ENCODE peak calls at places on chromosomes 12 and 14, in eight cellular contexts. D is T-helper 9 cell, N is body of pancreas, T is PC-3, A is cardiac muscle cell, G is KBM-7, P is HEK293T, Y is GM13976. C is an unnamed sample.

GRCh38 chr12:122875590-122876220 is 20.2 kb downstream of the VPS37B start:
- DNase-seq in G (no peak), Y (peak; percentile 67), A (no peak), N (no peak), P (no peak), T (no peak), D (no peak), C (no peak)

GRCh38 chr12:79934309-79935020 is 432 bp downstream of the PPP1R12A start:
- DNase-seq in T (no peak), N (no peak), D (peak; percentile 39), P (peak; percentile 28), A (no peak), G (peak; percentile 62), Y (peak; percentile 35), C (peak; percentile 86)

GRCh38 chr12:89225808-89226368 is 126.4 kb downstream of the DUSP6 start:
- DNase-seq in P (no peak), D (no peak), T (peak; percentile 99), A (peak; percentile 88), G (no peak), N (peak; percentile 61), Y (no peak), C (no peak)

GRCh38 chr12:107511292-107511691 is 174.3 kb upstream of the PWP1 start:
- DNase-seq in A (peak; percentile 20), P (no peak), G (no peak), Y (no peak), T (no peak), N (no peak), D (no peak), C (no peak)

GRCh38 chr12:108519558-108519957 is 4.5 kb downstream of the FICD start:
- DNase-seq in N (no peak), A (no peak), D (no peak), P (no peak), G (no peak), T (no peak), Y (no peak), C (no peak)

GRCh38 chr12:94242871-94243270 is 94.5 kb downstream of the PLXNC1 start:
- DNase-seq in P (no peak), N (no peak), D (no peak), T (no peak), Y (no peak), G (peak; percentile 33), A (no peak), C (no peak)

GRCh38 chr12:57958061-57958657 is 16.8 kb downstream of the ATP23 start:
- DNase-seq in G (no peak), A (no peak), D (no peak), Y (no peak), T (no peak), N (no peak), P (no peak), C (no peak)

GRCh38 chr14:61720302-61720677 is 25.0 kb downstream of the HIF1A start:
- DNase-seq in T (peak; percentile 37), Y (no peak), N (no peak), P (no peak), G (peak; percentile 43), D (no peak), A (peak; percentile 69), C (no peak)

GRCh38 chr14:105532735-105533141 is 6.4 kb downstream of the TMEM121 start:
- DNase-seq in A (peak; percentile 41), D (no peak), P (peak; percentile 72), G (peak; percentile 72), T (no peak), N (no peak), Y (peak; percentile 86), C (no peak)

C was measured in Right ventricle myocardium inferior.